ENCODE peak calls at places on chromosomes 3 and 15, in seven cellular contexts. U, W, V, J, C, B and O are unnamed samples.

GRCh38 chr3:160221019-160221418 is 4.2 kb upstream of the C3orf80 start:
- DNase-seq in W (no peak), C (no peak), U (no peak), B (no peak), J (no peak), V (no peak), O (no peak)

GRCh38 chr3:149621218-149622005 is 36.4 kb downstream of the WWTR1 start:
- DNase-seq in V (no peak), U (no peak), W (no peak), J (no peak), C (no peak), B (no peak), O (no peak)

GRCh38 chr3:186152889-186153292 is 44.0 kb upstream of the ETV5 start:
- DNase-seq in J (no peak), B (no peak), V (no peak), C (no peak), U (no peak), W (peak), O (no peak)

GRCh38 chr15:52790941-52791751 is 1.0 kb upstream of the ONECUT1 start:
- DNase-seq in V (no peak), W (no peak), C (no peak), U (peak), J (no peak), B (no peak), O (no peak)

GRCh38 chr3:100407977-100408532 is 6.7 kb downstream of the LNP1 start:
- DNase-seq in U (no peak), B (no peak), W (no peak), J (no peak), V (no peak), C (no peak), O (no peak)

GRCh38 chr3:143538577-143538981 is 309.7 kb downstream of the SLC9A9 start:
- DNase-seq in B (no peak), U (no peak), V (no peak), J (no peak), C (no peak), W (no peak), O (no peak)

GRCh38 chr15:71800835-71801745 is 9.3 kb upstream of the NR2E3 start:
- DNase-seq in V (peak), U (peak), W (peak), C (no peak), J (no peak), B (peak), O (peak)

GRCh38 chr15:62275818-62276217 is 110.7 kb upstream of the C2CD4B start:
- DNase-seq in B (peak), U (peak), C (no peak), W (no peak), J (no peak), V (no peak), O (no peak)

GRCh38 chr3:60809857-60810256 is 441.4 kb downstream of the FHIT start:
- DNase-seq in V (no peak), B (peak), W (no peak), J (no peak), U (no peak), C (no peak), O (no peak)

GRCh38 chr3:194089357-194090177 is 46.4 kb upstream of the HES1 start:
- DNase-seq in W (no peak), J (peak), B (peak), V (peak), C (no peak), U (peak), O (peak)

GRCh38 chr15:70741107-70741511 is 22.2 kb downstream of the UACA start:
- DNase-seq in J (peak), V (no peak), B (peak), W (no peak), U (peak), C (no peak), O (no peak)

GRCh38 chr3:155370764-155371503 is 77.5 kb upstream of the STRIT1 start:
- DNase-seq in C (no peak), V (no peak), B (no peak), U (no peak), W (no peak), J (no peak), O (no peak)

GRCh38 chr3:132456141-132456540 is 38.8 kb downstream of the DNAJC13 start:
- DNase-seq in B (no peak), W (no peak), C (no peak), U (no peak), J (no peak), V (no peak), O (no peak)

GRCh38 chr15:52218816-52219215 is 27.6 kb upstream of the GNB5 start:
- DNase-seq in J (no peak), B (no peak), C (no peak), U (no peak), V (no peak), W (no peak), O (no peak)

GRCh38 chr3:111538687-111539086 is 3.3 kb upstream of the CD96 start:
- DNase-seq in C (no peak), U (no peak), J (no peak), V (no peak), B (no peak), W (no peak), O (no peak)

GRCh38 chr15:75107509-75107904 is 84.1 kb downstream of the PPCDC start:
- DNase-seq in V (no peak), C (no peak), W (no peak), J (no peak), U (no peak), B (no peak), O (no peak)

GRCh38 chr3:30626443-30627181 is 20.2 kb downstream of the TGFBR2 start:
- DNase-seq in V (no peak), C (no peak), J (no peak), B (peak), W (no peak), U (no peak), O (no peak)

GRCh38 chr3:54931182-54931581 is 3.3 kb upstream of the LRTM1 start:
- DNase-seq in V (no peak), J (no peak), W (no peak), U (no peak), B (no peak), C (no peak), O (peak)

GRCh38 chr15:92527197-92527596 is 128.4 kb downstream of the FAM174B start:
- DNase-seq in J (no peak), W (no peak), V (no peak), C (no peak), U (peak), B (no peak), O (no peak)

GRCh38 chr15:68494573-68495105 is 62.7 kb upstream of the ITGA11 start:
- DNase-seq in W (no peak), J (no peak), C (no peak), V (no peak), U (no peak), B (no peak), O (no peak)

GRCh38 chr3:131033480-131034080 is 6.9 kb downstream of the NEK11 start:
- DNase-seq in U (no peak), B (peak), V (peak), W (peak), J (no peak), C (no peak), O (no peak)

GRCh38 chr3:194132465-194133358 is 3.2 kb upstream of the HES1 start:
- DNase-seq in B (peak), V (no peak), J (no peak), U (no peak), W (no peak), C (no peak), O (no peak)

GRCh38 chr3:69197455-69197854 is 75.1 kb upstream of the LMOD3 start:
- DNase-seq in U (no peak), V (no peak), C (no peak), J (no peak), B (no peak), W (no peak), O (no peak)

GRCh38 chr3:32105291-32106131 is 909 bp upstream of the GPD1L start:
- DNase-seq in U (no peak), J (no peak), V (no peak), C (no peak), B (peak), W (no peak), O (no peak)

GRCh38 chr3:186821429-186822367 is 15.4 kb upstream of the RFC4 start:
- DNase-seq in B (peak), C (no peak), J (no peak), V (no peak), U (no peak), W (peak), O (no peak)

GRCh38 chr3:56547486-56547885 is 9.5 kb upstream of the CCDC66 start:
- DNase-seq in J (no peak), V (no peak), C (no peak), W (peak), U (no peak), B (peak), O (no peak)

GRCh38 chr3:172973799-172974198 is 167.2 kb downstream of the SPATA16 start:
- DNase-seq in C (no peak), U (no peak), V (no peak), J (no peak), B (no peak), W (no peak), O (no peak)

GRCh38 chr15:61228025-61228901 is 839 bp downstream of the RORA start:
- DNase-seq in C (no peak), U (no peak), V (no peak), J (no peak), B (peak), W (no peak), O (no peak)

GRCh38 chr15:38085931-38086562 is 151.6 kb downstream of the TMCO5A start:
- DNase-seq in U (no peak), J (no peak), B (no peak), C (no peak), V (no peak), W (no peak), O (no peak)

GRCh38 chr3:6854184-6854583 is 6.7 kb upstream of the GRM7 start:
- DNase-seq in V (no peak), B (no peak), C (no peak), J (no peak), W (no peak), U (no peak), O (no peak)

GRCh38 chr3:178155521-178155920 is 380.7 kb upstream of the KCNMB2 start:
- DNase-seq in J (no peak), B (peak), C (no peak), W (no peak), V (no peak), U (no peak), O (no peak)

GRCh38 chr3:120572027-120572426 is 24.1 kb upstream of the NDUFB4 start:
- DNase-seq in U (no peak), C (no peak), B (no peak), W (no peak), J (no peak), V (no peak), O (no peak)

GRCh38 chr3:46909535-46910161 is 32.1 kb downstream of the PTH1R start:
- DNase-seq in J (peak), B (peak), U (peak), V (no peak), W (peak), C (peak), O (peak)

GRCh38 chr3:125651246-125651645 is 55.9 kb upstream of the OSBPL11 start:
- DNase-seq in V (no peak), B (peak), J (no peak), W (no peak), C (no peak), U (no peak), O (no peak)

GRCh38 chr15:85527907-85528306 is 147.5 kb downstream of the AKAP13 start:
- DNase-seq in V (no peak), U (no peak), J (no peak), B (peak), W (no peak), C (no peak), O (no peak)

GRCh38 chr15:39142500-39142899 is 438.4 kb upstream of the THBS1 start:
- DNase-seq in W (no peak), J (no peak), B (no peak), C (no peak), U (no peak), V (no peak), O (no peak)

GRCh38 chr3:123702720-123703119 is 117.9 kb upstream of the HACD2 start:
- DNase-seq in U (no peak), B (no peak), J (no peak), C (no peak), W (no peak), V (no peak), O (no peak)

GRCh38 chr3:123698813-123699212 is 114.0 kb upstream of the HACD2 start:
- DNase-seq in U (no peak), B (no peak), V (no peak), C (no peak), J (no peak), W (no peak), O (no peak)

GRCh38 chr3:123696796-123697195 is 111.9 kb upstream of the HACD2 start:
- DNase-seq in C (no peak), V (no peak), J (no peak), U (no peak), W (no peak), B (no peak), O (no peak)

GRCh38 chr3:123705886-123706285 is 121.0 kb upstream of the HACD2 start:
- DNase-seq in B (no peak), C (no peak), U (no peak), V (no peak), W (no peak), J (no peak), O (no peak)

GRCh38 chr3:123700791-123701712 is 116.2 kb upstream of the HACD2 start:
- DNase-seq in C (no peak), W (no peak), V (no peak), U (peak), J (no peak), B (no peak), O (no peak)
- H3K4me3 ChIP-seq in C (no peak), W (no peak), V (no peak), U (no peak), J (peak), B (no peak), O (peak)

DNA sequence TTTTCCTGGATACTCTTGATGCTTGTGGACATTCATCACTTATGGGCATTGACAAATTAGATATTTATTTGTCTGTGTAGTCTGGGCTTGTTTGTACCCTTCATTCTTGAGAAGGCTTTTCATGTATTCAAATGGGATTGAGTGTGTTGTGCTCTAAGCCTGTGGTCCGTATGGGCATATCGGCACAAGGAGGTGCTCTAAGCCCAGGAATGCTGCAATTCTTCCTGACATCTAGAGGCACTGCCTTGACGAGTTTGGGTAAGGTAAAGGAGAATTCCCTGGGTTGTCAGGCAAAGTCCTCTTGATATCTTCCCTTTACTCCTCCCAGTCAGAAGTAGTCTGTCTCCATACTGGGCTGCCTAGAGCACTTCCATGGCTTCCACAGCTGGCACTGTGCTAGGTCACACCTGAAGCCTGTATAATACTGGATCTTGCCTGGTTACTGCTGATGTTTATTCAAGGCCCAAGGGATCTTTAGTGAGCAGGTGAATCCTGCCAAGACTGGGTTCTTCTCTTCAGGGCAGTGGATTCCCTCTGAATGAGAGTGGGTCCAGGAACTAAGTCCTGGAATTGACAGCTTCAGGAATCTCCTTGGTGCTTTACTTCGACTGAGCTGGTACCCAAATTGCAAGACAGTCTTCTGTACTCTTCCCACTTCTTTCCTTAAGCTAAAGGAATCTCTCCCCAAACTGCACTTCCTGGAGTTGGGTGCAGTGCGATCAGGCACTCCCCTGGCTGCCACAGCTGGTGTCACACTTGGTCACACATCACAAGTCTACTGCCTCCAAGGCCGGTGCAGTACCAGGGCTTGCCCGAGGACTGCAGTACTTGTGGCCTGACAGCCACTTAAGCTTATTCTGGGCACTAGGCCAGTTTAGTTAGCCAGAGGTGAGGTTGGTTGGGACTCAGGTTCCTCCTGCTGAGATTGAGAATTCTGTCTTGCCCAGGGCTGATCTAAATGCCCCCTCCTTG is 46.0 kb downstream of the GALK2 start:
- DNase-seq in W (peak), V (no peak), B (peak), U (peak), C (no peak), J (no peak), O (no peak)
- TF ChIP-seq CTCF in W (no peak), V (peak), B (no peak), U (peak), C (no peak), J (no peak), O (no peak)

GRCh38 chr15:65105038-65105437 is 10.0 kb downstream of the UBAP1L start:
- DNase-seq in B (no peak), U (no peak), C (no peak), V (no peak), J (no peak), W (no peak), O (no peak)

GRCh38 chr15:65106011-65106590 is 8.9 kb downstream of the UBAP1L start:
- DNase-seq in U (no peak), J (no peak), B (no peak), C (no peak), V (no peak), W (no peak), O (no peak)

GRCh38 chr15:65115086-65115485 is at the start of gene UBAP1L:
- DNase-seq in W (no peak), U (no peak), V (no peak), B (no peak), J (no peak), C (no peak), O (no peak)

GRCh38 chr15:65115542-65115941 is 542 bp upstream of the UBAP1L start:
- DNase-seq in U (no peak), W (no peak), J (no peak), B (no peak), C (no peak), V (no peak), O (no peak)

GRCh38 chr15:65110676-65111292 is 4.2 kb downstream of the UBAP1L start:
- DNase-seq in J (no peak), B (no peak), C (no peak), W (no peak), U (no peak), V (no peak), O (no peak)
- H3K27ac ChIP-seq in J (no peak), B (no peak), C (no peak), W (no peak), U (no peak), V (no peak), O (no peak)

GRCh38 chr3:101852315-101852714 is 3.0 kb downstream of the NFKBIZ start:
- DNase-seq in W (no peak), C (no peak), B (no peak), V (no peak), J (no peak), U (no peak), O (no peak)
- H3K4me3 ChIP-seq in W (peak), C (peak), B (peak), V (peak), J (peak), U (no peak), O (no peak)

DNA sequence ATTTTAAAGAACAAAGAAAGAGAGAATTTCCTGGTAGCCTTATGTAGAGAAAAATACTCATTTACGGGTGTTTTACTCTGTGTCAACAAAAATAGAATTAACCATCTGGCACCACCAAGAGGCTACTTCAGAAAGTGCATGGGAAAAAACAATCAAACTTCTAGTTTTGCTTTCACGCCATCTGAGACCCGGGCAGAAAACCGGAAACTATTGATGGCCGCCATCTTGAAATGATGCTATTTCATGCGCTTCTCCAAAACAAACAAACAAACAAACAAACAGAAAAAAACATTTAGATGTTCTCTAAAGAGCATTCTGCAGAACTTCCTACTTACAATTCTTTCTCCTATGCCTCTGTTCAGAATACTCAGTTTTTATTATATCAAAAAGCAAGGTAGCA is 49.4 kb upstream of the SYNPR start:
- DNase-seq in U (peak), B (peak), C (no peak), W (peak), V (no peak), J (no peak), O (peak)
- TF ChIP-seq CTCF in U (peak), B (peak), C (no peak), W (peak), V (peak), J (peak), O (peak)

DNA sequence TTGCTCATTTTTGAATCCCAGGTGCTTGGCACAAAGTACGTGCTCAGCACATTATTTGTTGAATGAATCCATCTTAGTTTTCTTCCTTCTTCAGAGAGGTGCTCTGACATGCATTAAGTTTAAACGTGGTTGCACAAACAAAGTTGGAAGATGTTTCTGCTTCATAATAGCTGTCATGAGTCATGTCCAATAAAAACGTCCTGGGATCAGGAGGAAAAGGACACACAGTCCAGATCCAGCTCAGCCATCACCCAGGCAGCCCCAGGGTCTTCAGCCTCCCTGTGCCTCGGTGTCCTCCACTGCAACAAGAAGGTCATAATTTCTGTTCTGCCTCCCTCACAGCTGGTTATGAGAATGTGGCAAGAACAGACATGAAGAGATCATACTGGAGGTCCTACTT is 55.4 kb downstream of the CCNL1 start:
- DNase-seq in C (no peak), U (no peak), B (no peak), J (no peak), V (no peak), W (no peak), O (no peak)
- H3K27ac ChIP-seq in C (no peak), U (no peak), B (peak), J (no peak), V (no peak), W (peak), O (no peak)

GRCh38 chr15:45128971-45129639 is 574 bp downstream of the DUOXA1 start:
- DNase-seq in W (no peak), U (no peak), C (no peak), V (no peak), J (no peak), B (no peak), O (no peak)
- H3K4me3 ChIP-seq in W (no peak), U (no peak), C (peak), V (peak), J (peak), B (no peak), O (peak)

GRCh38 chr3:14780927-14781507 is 37.7 kb upstream of the FGD5 start:
- DNase-seq in U (peak), V (no peak), W (peak), B (peak), C (no peak), J (no peak), O (peak)
- TF ChIP-seq CTCF in U (peak), V (peak), W (peak), B (peak), C (no peak), J (peak), O (no peak)